ENCODE peak calls at places on chromosome 9, in seven cellular contexts. Y, C, I, R, A, K and O are unnamed samples. For H3K9me3, the result is how much of the 10 kb centered on the place peaks cover.

GRCh38 chr9:17216011-17216410 is 81.2 kb downstream of the CNTLN start:
- DNase-seq in Y (no peak), C (no peak), I (no peak), R (peak), A (no peak), K (no peak), O (no peak)

GRCh38 chr9:83267741-83268140 is 204.8 kb upstream of the RASEF start:
- DNase-seq in Y (no peak), C (peak), I (no peak), R (no peak), A (no peak), K (peak), O (no peak)

GRCh38 chr9:119588874-119589560 is 219.8 kb upstream of the BRINP1 start:
- DNase-seq in Y (no peak), C (peak), I (no peak), R (no peak), A (no peak), K (no peak), O (no peak)

GRCh38 chr9:91978739-91979414 is 28.8 kb upstream of the ROR2 start:
- DNase-seq in Y (no peak), C (peak), I (peak), R (peak), A (no peak), K (peak), O (no peak)

GRCh38 chr9:93093449-93094293 is 2.3 kb upstream of the CARD19 start:
- DNase-seq in Y (no peak), C (no peak), I (no peak), R (no peak), A (no peak), K (no peak), O (no peak)

GRCh38 chr9:136311433-136312375 is 7.8 kb upstream of the CCDC187 start:
- DNase-seq in Y (no peak), C (no peak), I (no peak), R (no peak), A (no peak), K (no peak), O (no peak)

GRCh38 chr9:83410701-83411100 is 127.5 kb downstream of the FRMD3 start:
- DNase-seq in Y (no peak), C (no peak), I (no peak), R (no peak), A (no peak), K (no peak), O (no peak)

GRCh38 chr9:20753761-20754160 is 69.7 kb downstream of the FOCAD start:
- DNase-seq in Y (no peak), C (no peak), I (no peak), R (peak), A (no peak), K (no peak), O (no peak)

GRCh38 chr9:33818167-33818831 is 1.3 kb downstream of the UBE2R2 start:
- DNase-seq in Y (no peak), C (no peak), I (no peak), R (no peak), A (no peak), K (no peak), O (no peak)

GRCh38 chr9:23941051-23941450 is 115.0 kb upstream of the ELAVL2 start:
- DNase-seq in Y (no peak), C (no peak), I (no peak), R (no peak), A (no peak), K (no peak), O (no peak)

GRCh38 chr9:4289411-4290380 is 10.2 kb downstream of the GLIS3 start:
- DNase-seq in Y (no peak), C (no peak), I (no peak), R (peak), A (no peak), K (peak), O (no peak)

GRCh38 chr9:89564257-89564878 is 40.4 kb upstream of the GADD45G start:
- DNase-seq in Y (no peak), C (peak), I (peak), R (no peak), A (no peak), K (peak), O (no peak)

GRCh38 chr9:38233343-38233742 is 159.2 kb upstream of the ALDH1B1 start:
- DNase-seq in Y (no peak), C (no peak), I (no peak), R (no peak), A (no peak), K (no peak), O (no peak)

GRCh38 chr9:14313378-14313940 is 482 bp downstream of the NFIB start:
- DNase-seq in Y (no peak), C (peak), I (peak), R (peak), A (no peak), K (peak), O (no peak)

GRCh38 chr9:2681981-2682380 is 35.3 kb upstream of the KCNV2 start:
- DNase-seq in Y (no peak), C (no peak), I (no peak), R (no peak), A (no peak), K (no peak), O (no peak)

GRCh38 chr9:81529556-81530193 is 159.7 kb downstream of the TLE1 start:
- DNase-seq in Y (no peak), C (no peak), I (no peak), R (peak), A (no peak), K (peak), O (no peak)

GRCh38 chr9:93013856-93014582 is 44.5 kb upstream of the SUSD3 start:
- DNase-seq in Y (no peak), C (no peak), I (peak), R (no peak), A (no peak), K (no peak), O (no peak)

GRCh38 chr9:111056554-111056953 is 18.3 kb upstream of the LPAR1 start:
- DNase-seq in Y (no peak), C (no peak), I (no peak), R (peak), A (no peak), K (peak), O (no peak)

GRCh38 chr9:22693151-22693550 is 246.5 kb downstream of the DMRTA1 start:
- DNase-seq in Y (no peak), C (no peak), I (no peak), R (peak), A (no peak), K (no peak), O (no peak)
- H3K9me3 ChIP-seq in Y (under half), C (under half), I (under half), R (under half), A (under half), K (under half), O (under half)

GRCh38 chr9:102941868-102942267 is 53.3 kb upstream of the CYLC2 start:
- DNase-seq in Y (no peak), C (no peak), I (no peak), R (no peak), A (no peak), K (no peak), O (no peak)
- H3K9me3 ChIP-seq in Y (under half), C (under half), I (under half), R (under half), A (under half), K (under half), O (under half)

GRCh38 chr9:96741771-96742170 is 36.1 kb downstream of the ZNF510 start:
- DNase-seq in Y (no peak), C (no peak), I (no peak), R (no peak), A (no peak), K (no peak), O (no peak)
- H3K9me3 ChIP-seq in Y (under half), C (under half), I (under half), R (under half), A (under half), K (under half), O (under half)

GRCh38 chr9:112997236-112997941 is 14.6 kb downstream of the ZNF883 start:
- DNase-seq in Y (no peak), C (no peak), I (no peak), R (peak), A (no peak), K (no peak), O (no peak)
- H3K9me3 ChIP-seq in Y (under half), C (half or more), I (half or more), R (under half), A (under half), K (under half), O (under half)

DNA sequence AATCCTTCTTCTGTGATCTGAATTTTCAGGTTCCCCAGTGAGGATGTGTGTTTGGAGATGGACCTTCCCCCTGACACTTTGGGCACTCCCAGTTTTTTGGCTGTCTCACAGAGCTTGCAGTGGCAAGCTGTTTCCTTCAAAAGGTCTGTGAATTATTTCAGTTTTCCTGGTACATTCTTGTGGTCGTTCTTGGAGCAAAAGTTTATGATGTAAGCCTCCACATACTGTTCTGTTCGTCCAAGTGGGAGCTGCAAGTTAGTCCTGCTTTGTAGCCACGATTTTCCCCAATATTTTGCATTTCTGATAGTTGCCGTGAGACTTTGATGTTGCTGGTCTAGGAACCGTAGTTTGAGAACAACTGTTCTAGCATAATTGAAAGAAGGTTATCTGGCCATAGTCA is 88.3 kb downstream of the MTAP start:
- DNase-seq in Y (no peak), C (no peak), I (no peak), R (no peak), A (no peak), K (no peak), O (no peak)
- H3K9me3 ChIP-seq in Y (under half), C (under half), I (under half), R (under half), A (under half), K (under half), O (under half)

GRCh38 chr9:135147938-135148337 is 60.5 kb downstream of the OLFM1 start:
- DNase-seq in Y (no peak), C (no peak), I (no peak), R (no peak), A (no peak), K (no peak), O (no peak)
- H3K9me3 ChIP-seq in Y (under half), C (under half), I (under half), R (under half), A (under half), K (under half), O (under half)